ENCODE peak calls at places on chromosomes 11 and 22, in ten cellular contexts. F is ovary, Q is spleen, B is body of pancreas, K is uterus, T is vagina, U is heart left ventricle, H is prostate gland, O is A549, V is right lobe of liver. Z is an unnamed sample. For H3K9me3, the result is how much of the 10 kb centered on the place peaks cover.

GRCh38 chr11:125084761-125085231 is 21.7 kb downstream of the SLC37A2 start:
- DNase-seq in T (peak), Q (peak), U (no peak), B (no peak), H (no peak), F (no peak), V (no peak), O (no peak), K (no peak), Z (no peak)

GRCh38 chr11:47961383-47961782 is 19.0 kb upstream of the PTPRJ start:
- DNase-seq in T (no peak), B (no peak), O (peak), V (peak), K (no peak), U (no peak), F (no peak), H (no peak), Q (no peak), Z (peak)

GRCh38 chr11:121521145-121522042 is 68.6 kb upstream of the SORL1-AS1 start:
- DNase-seq in B (no peak), V (no peak), Q (no peak), K (no peak), U (no peak), T (no peak), H (no peak), O (no peak), F (no peak), Z (no peak)

GRCh38 chr22:28341001-28341400 is 338.6 kb downstream of the TTC28 start:
- DNase-seq in T (no peak), H (no peak), F (no peak), K (no peak), Q (no peak), B (no peak), V (no peak), U (no peak), O (no peak), Z (no peak)

GRCh38 chr22:20604776-20605221 is 97.4 kb downstream of the MED15 start:
- DNase-seq in T (no peak), U (no peak), V (no peak), H (no peak), B (no peak), O (no peak), Q (no peak), K (no peak), F (no peak), Z (no peak)

GRCh38 chr11:13053255-13053917 is 44.3 kb downstream of the RASSF10 start:
- DNase-seq in V (no peak), K (no peak), F (no peak), B (no peak), O (no peak), T (no peak), H (no peak), U (no peak), Q (no peak), Z (no peak)

GRCh38 chr22:45305456-45306065 is 4.2 kb upstream of the FAM118A start:
- DNase-seq in O (peak), Q (no peak), U (no peak), K (no peak), B (no peak), V (no peak), F (no peak), T (no peak), H (no peak), Z (no peak)

GRCh38 chr11:9840460-9841004 is 176.7 kb downstream of the SWAP70 start:
- DNase-seq in T (no peak), V (no peak), U (no peak), Q (no peak), O (no peak), B (no peak), F (no peak), H (no peak), K (no peak), Z (no peak)

GRCh38 chr11:106714179-106714578 is 304.1 kb downstream of the GUCY1A2 start:
- DNase-seq in V (no peak), B (no peak), K (no peak), Q (no peak), U (no peak), T (no peak), F (no peak), O (no peak), H (no peak), Z (no peak)

GRCh38 chr11:78313181-78313788 is 104.3 kb downstream of the GAB2 start:
- DNase-seq in O (peak), F (no peak), H (no peak), K (peak), U (peak), Q (no peak), T (no peak), V (no peak), B (peak), Z (no peak)

GRCh38 chr11:62315416-62315815 is 16.5 kb upstream of the SCGB1D4 start:
- DNase-seq in T (no peak), F (no peak), B (no peak), H (no peak), U (no peak), Q (no peak), O (no peak), V (no peak), K (no peak), Z (no peak)

GRCh38 chr22:36901411-36902142 is 11.9 kb upstream of the CSF2RB start:
- DNase-seq in U (no peak), O (no peak), K (no peak), B (no peak), Q (no peak), T (no peak), V (no peak), H (no peak), F (no peak), Z (no peak)

GRCh38 chr11:100777736-100778135 is 90.6 kb downstream of the ARHGAP42 start:
- DNase-seq in V (no peak), H (no peak), U (no peak), T (no peak), Q (no peak), K (no peak), O (peak), F (no peak), B (no peak), Z (no peak)
- H3K9me3 ChIP-seq in V (under half), H (under half), U (under half), T (under half), Q (under half), K (under half), O (under half), F (under half), B (under half), Z (under half)

GRCh38 chr22:48536691-48537591 is 1290.7 kb downstream of the BRD1 start:
- DNase-seq in V (no peak), T (no peak), U (no peak), O (no peak), Q (no peak), B (peak), H (peak), K (no peak), F (no peak), Z (peak)

GRCh38 chr22:48538291-48538820 is 1289.3 kb downstream of the BRD1 start:
- DNase-seq in K (no peak), H (no peak), B (no peak), U (no peak), O (no peak), V (no peak), Q (no peak), F (no peak), T (no peak), Z (no peak)

GRCh38 chr22:48532986-48533385 is 1294.7 kb downstream of the BRD1 start:
- DNase-seq in H (no peak), O (no peak), Q (no peak), F (no peak), V (no peak), U (no peak), B (no peak), T (no peak), K (no peak), Z (peak)

GRCh38 chr22:48534395-48534958 is 1293.2 kb downstream of the BRD1 start:
- DNase-seq in B (peak), F (no peak), T (no peak), H (no peak), O (no peak), V (no peak), Q (no peak), U (no peak), K (no peak), Z (peak)

GRCh38 chr22:48535868-48536690 is 1291.6 kb downstream of the BRD1 start:
- DNase-seq in K (no peak), U (no peak), Q (no peak), F (no peak), V (no peak), O (no peak), B (peak), T (no peak), H (no peak), Z (no peak)
- H3K27ac ChIP-seq in K (no peak), U (no peak), Q (no peak), F (no peak), V (no peak), O (no peak), B (peak), T (no peak), H (no peak), Z (no peak)

GRCh38 chr11:65592840-65593517 is 2.6 kb downstream of the KCNK7 start:
- DNase-seq in K (no peak), U (no peak), O (no peak), Q (no peak), V (no peak), H (peak), B (peak), F (no peak), T (no peak), Z (peak)
- TF ChIP-seq POLR2A in K (no peak), U (no peak), O (no peak), Q (no peak), V (no peak), H (peak), B (no peak), F (no peak), T (no peak), Z (no peak)

GRCh38 chr22:48504519-48505140 is 1323.0 kb downstream of the BRD1 start:
- DNase-seq in K (no peak), V (peak), H (no peak), Q (peak), O (no peak), F (no peak), B (no peak), U (no peak), T (no peak), Z (no peak)

GRCh38 chr22:48506506-48507145 is 1321.0 kb downstream of the BRD1 start:
- DNase-seq in B (no peak), K (no peak), V (no peak), U (no peak), F (no peak), O (no peak), Q (no peak), H (no peak), T (no peak), Z (peak)

GRCh38 chr22:48507595-48508350 is 1319.9 kb downstream of the BRD1 start:
- DNase-seq in F (no peak), B (no peak), K (no peak), H (no peak), V (no peak), Q (no peak), U (no peak), O (no peak), T (no peak), Z (peak)

GRCh38 chr22:48505891-48506290 is 1321.8 kb downstream of the BRD1 start:
- DNase-seq in F (no peak), K (no peak), B (no peak), V (no peak), U (no peak), T (no peak), H (no peak), O (no peak), Q (no peak), Z (peak)

DNA sequence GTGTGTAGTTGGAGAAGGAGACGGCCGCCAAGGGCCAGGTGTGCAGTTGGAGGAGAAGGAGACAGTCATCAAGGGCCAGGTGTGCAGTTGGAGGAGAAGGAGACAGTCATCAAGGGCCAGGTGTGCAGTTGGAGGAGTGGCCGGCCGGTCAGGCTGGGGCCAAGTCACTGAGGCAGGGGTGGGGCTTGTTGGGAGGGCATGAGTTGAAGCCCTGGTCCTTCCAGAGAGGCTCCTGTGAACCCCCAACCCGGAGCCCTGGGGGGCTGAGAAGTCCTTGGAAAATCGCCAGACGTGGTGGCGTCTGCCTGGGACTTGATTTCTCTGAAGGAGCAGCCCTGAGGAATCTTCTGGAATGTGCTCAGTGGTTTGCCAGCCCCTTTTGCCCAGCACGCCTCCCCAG is 1320.5 kb downstream of the BRD1 start:
- DNase-seq in V (no peak), F (no peak), B (no peak), H (no peak), T (no peak), U (no peak), K (no peak), O (no peak), Q (no peak), Z (no peak)
- H3K9me3 ChIP-seq in V (under half), F (under half), B (under half), H (under half), T (under half), U (under half), K (under half), O (under half), Q (under half), Z (under half)

GRCh38 chr11:19828382-19829108 is 115.9 kb downstream of the NAV2 start:
- DNase-seq in T (no peak), K (no peak), F (no peak), H (no peak), V (no peak), Q (no peak), B (no peak), U (no peak), O (no peak), Z (no peak)
- H3K27ac ChIP-seq in T (no peak), K (no peak), F (no peak), H (no peak), V (no peak), Q (no peak), B (peak), U (no peak), O (no peak), Z (no peak)